ENCODE peak calls at places on chromosomes 12 and 14, in nine cellular contexts. L, W, S, G, Z, Q, V, X and N are unnamed samples.

GRCh38 chr12:129594098-129594497 is 309.7 kb downstream of the TMEM132D start:
- DNase-seq in S (no peak), G (no peak), Q (no peak), Z (no peak), V (no peak), W (no peak), L (no peak), X (no peak), N (no peak)

GRCh38 chr12:124778411-124778810 is 85.3 kb downstream of the SCARB1 start:
- DNase-seq in L (no peak), W (no peak), G (no peak), V (no peak), Q (no peak), Z (no peak), X (no peak), S (no peak), N (no peak)

GRCh38 chr12:40996091-40996490 is 192.0 kb upstream of the PDZRN4 start:
- DNase-seq in W (no peak), X (no peak), G (no peak), V (no peak), S (no peak), Z (no peak), Q (no peak), L (no peak), N (no peak)

GRCh38 chr14:77457115-77457521 is 283 bp downstream of the VIPAS39 start:
- DNase-seq in Q (no peak), X (no peak), S (peak), V (no peak), L (peak), Z (no peak), W (no peak), G (peak), N (no peak)

GRCh38 chr14:99543985-99544384 is 60.0 kb downstream of the CCDC85C start:
- DNase-seq in L (no peak), X (no peak), Z (no peak), S (no peak), W (no peak), Q (no peak), G (no peak), V (no peak), N (no peak)

GRCh38 chr14:50943261-50943942 is 881 bp downstream of the PYGL start:
- DNase-seq in S (peak), Z (peak), G (no peak), L (peak), V (peak), X (peak), W (no peak), Q (peak), N (no peak)

GRCh38 chr12:82805812-82806497 is 119.2 kb downstream of the TMTC2 start:
- DNase-seq in G (no peak), W (no peak), S (peak), Z (no peak), X (no peak), V (no peak), Q (no peak), L (no peak), N (no peak)

GRCh38 chr12:93526786-93527428 is 45.6 kb upstream of the SOCS2 start:
- DNase-seq in X (peak), W (no peak), G (no peak), V (no peak), Z (no peak), S (peak), Q (no peak), L (peak), N (no peak)

GRCh38 chr12:90074086-90074485 is 365.4 kb upstream of the ATP2B1 start:
- DNase-seq in G (no peak), X (no peak), W (no peak), L (no peak), S (no peak), Q (no peak), Z (no peak), V (no peak), N (no peak)

GRCh38 chr14:74793506-74794155 is 30.5 kb downstream of the YLPM1 start:
- DNase-seq in Q (no peak), V (no peak), S (no peak), L (no peak), Z (no peak), X (no peak), G (no peak), W (no peak), N (peak)

GRCh38 chr14:24959791-24960331 is 90.1 kb downstream of the STXBP6 start:
- DNase-seq in G (no peak), Z (no peak), S (peak), V (no peak), W (no peak), Q (no peak), X (no peak), L (peak), N (no peak)

GRCh38 chr14:104427126-104427851 is 152.3 kb upstream of the C14orf180 start:
- DNase-seq in X (no peak), Q (peak), L (no peak), Z (no peak), G (no peak), S (no peak), W (no peak), V (peak), N (no peak)

GRCh38 chr12:16012086-16012485 is 101.0 kb downstream of the DERA start:
- DNase-seq in S (peak), X (no peak), G (no peak), W (no peak), L (peak), Z (no peak), Q (peak), V (peak), N (no peak)

GRCh38 chr14:56108057-56108456 is 10.2 kb upstream of the PELI2 start:
- DNase-seq in L (no peak), G (no peak), V (no peak), Q (no peak), Z (no peak), X (no peak), S (no peak), W (no peak), N (no peak)

GRCh38 chr14:64726585-64726890 is 22.3 kb downstream of the PLEKHG3 start:
- DNase-seq in W (no peak), Q (no peak), G (no peak), X (no peak), L (peak), Z (peak), S (peak), V (peak), N (no peak)

GRCh38 chr14:49586673-49587460 is 687 bp upstream of the RPS29 start:
- DNase-seq in Z (peak), L (peak), S (peak), W (no peak), Q (no peak), G (peak), X (no peak), V (no peak), N (peak)

GRCh38 chr12:104248444-104248843 is 32.9 kb downstream of the TXNRD1 start:
- DNase-seq in V (no peak), Z (no peak), Q (no peak), S (no peak), W (no peak), G (no peak), X (no peak), L (no peak), N (no peak)

GRCh38 chr12:49868952-49869815 is 26.3 kb upstream of the BCDIN3D start:
- DNase-seq in Q (peak), X (peak), Z (peak), G (no peak), S (peak), V (peak), W (peak), L (peak), N (peak)

GRCh38 chr14:72904840-72905561 is 11.1 kb upstream of the DPF3 start:
- DNase-seq in V (peak), W (peak), S (peak), G (peak), Q (peak), X (peak), Z (peak), L (peak), N (peak)

GRCh38 chr12:93292213-93292612 is 85.5 kb upstream of the NUDT4 start:
- DNase-seq in S (no peak), X (no peak), Z (no peak), L (no peak), V (no peak), W (no peak), Q (no peak), G (no peak), N (no peak)

GRCh38 chr12:72338437-72338836 is 66.3 kb downstream of the TRHDE start:
- DNase-seq in W (no peak), L (no peak), S (no peak), Q (no peak), G (no peak), Z (no peak), V (no peak), X (no peak), N (no peak)

GRCh38 chr12:122406701-122407154 is 15.7 kb downstream of the CLIP1 start:
- DNase-seq in S (peak), Q (no peak), Z (no peak), W (no peak), X (no peak), V (no peak), L (peak), G (no peak), N (no peak)

GRCh38 chr14:28744126-28744525 is 22.5 kb upstream of the FOXG1 start:
- DNase-seq in W (no peak), Q (no peak), X (no peak), V (no peak), G (no peak), S (no peak), Z (no peak), L (no peak), N (no peak)

GRCh38 chr12:104055686-104056388 is 5.8 kb upstream of the GLT8D2 start:
- DNase-seq in L (peak), Z (peak), X (peak), W (peak), Q (peak), V (peak), S (peak), G (no peak), N (peak)

GRCh38 chr14:35631071-35631805 is 97.3 kb downstream of the INSM2 start:
- DNase-seq in Q (no peak), W (no peak), X (no peak), L (no peak), Z (no peak), S (peak), G (no peak), V (no peak), N (no peak)

GRCh38 chr14:44529026-44529425 is 21.9 kb upstream of the FSCB start:
- DNase-seq in W (no peak), G (no peak), L (no peak), X (no peak), S (no peak), V (no peak), Z (no peak), Q (no peak), N (no peak)

GRCh38 chr12:26696048-26696612 is 136.9 kb downstream of the ITPR2 start:
- DNase-seq in L (no peak), G (no peak), V (no peak), Z (no peak), S (no peak), X (no peak), W (no peak), Q (no peak), N (no peak)

GRCh38 chr12:120656008-120656407 is 15.6 kb downstream of the CABP1 start:
- DNase-seq in L (no peak), S (no peak), V (no peak), X (no peak), G (no peak), Z (no peak), W (no peak), Q (no peak), N (no peak)
- TF ChIP-seq CTCF in L (no peak), S (no peak), V (no peak), X (no peak), G (no peak), Z (no peak), W (no peak), Q (no peak), N (no peak)

GRCh38 chr12:121209629-121210572 is at the start of gene P2RX4:
- DNase-seq in L (peak), V (peak), S (peak), X (peak), W (peak), Q (peak), Z (peak), G (peak), N (peak)
- H3K4me3 ChIP-seq in L (peak), V (peak), S (peak), X (peak), W (peak), Q (peak), Z (peak), G (peak), N (peak)

GRCh38 chr12:81329088-81329487 is 251.2 kb downstream of the ACSS3 start:
- DNase-seq in X (no peak), Z (no peak), W (no peak), S (peak), L (no peak), Q (no peak), G (no peak), V (no peak), N (no peak)
- TF ChIP-seq CTCF in X (no peak), Z (no peak), W (no peak), S (no peak), L (peak), Q (peak), G (no peak), V (no peak), N (peak)

GRCh38 chr14:101790232-101790631 is 28.7 kb downstream of the PPP2R5C start:
- DNase-seq in G (no peak), S (no peak), Q (no peak), W (no peak), V (no peak), X (no peak), L (no peak), Z (no peak), N (no peak)

GRCh38 chr14:101789222-101789621 is 27.7 kb downstream of the PPP2R5C start:
- DNase-seq in Z (no peak), V (no peak), Q (no peak), G (no peak), L (no peak), X (no peak), W (no peak), S (no peak), N (no peak)

GRCh38 chr14:101791919-101792572 is 30.5 kb downstream of the PPP2R5C start:
- DNase-seq in Z (no peak), S (peak), G (no peak), Q (no peak), X (no peak), L (peak), W (no peak), V (no peak), N (peak)

GRCh38 chr14:101784631-101785030 is 23.1 kb downstream of the PPP2R5C start:
- DNase-seq in G (no peak), W (no peak), Q (no peak), L (no peak), V (no peak), S (no peak), X (no peak), Z (no peak), N (no peak)

DNA sequence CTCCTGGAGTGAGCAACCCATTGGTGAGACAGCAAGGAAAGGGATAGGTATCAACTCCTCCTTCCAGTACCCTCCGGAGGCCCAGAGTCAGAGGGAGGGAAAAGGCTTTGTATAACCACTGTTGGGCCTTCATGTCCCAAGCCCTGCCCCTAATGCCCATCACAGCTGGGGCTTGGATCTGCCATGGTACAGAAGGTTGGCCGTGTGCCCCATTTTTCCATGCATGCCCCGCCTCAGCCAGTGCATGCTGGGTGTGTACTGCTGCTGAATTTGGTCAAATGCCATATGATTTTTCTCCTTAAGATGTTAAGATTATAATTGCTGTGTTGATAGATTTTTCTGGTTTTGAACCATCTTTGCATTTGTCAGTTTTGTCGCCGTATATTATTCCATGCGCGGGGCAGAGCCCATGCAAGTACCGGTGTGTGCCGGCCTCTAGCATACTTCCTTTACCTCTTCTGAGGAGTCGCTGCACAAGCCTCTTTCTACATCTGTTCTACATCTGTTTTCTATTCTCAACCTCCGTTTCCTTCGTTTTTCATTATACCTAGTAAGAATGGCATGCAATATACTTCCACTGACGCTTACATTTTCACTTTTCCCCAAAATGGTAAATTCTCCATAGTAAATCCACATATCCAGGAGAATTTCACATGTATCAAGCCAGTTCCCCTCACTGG is 26.6 kb downstream of the PPP2R5C start:
- DNase-seq in X (no peak), G (no peak), Z (no peak), Q (no peak), S (no peak), W (no peak), V (no peak), L (no peak), N (no peak)
- H3K4me3 ChIP-seq in X (no peak), G (no peak), Z (no peak), Q (no peak), S (no peak), W (no peak), V (no peak), L (no peak), N (no peak)

GRCh38 chr14:100891051-100891450 is 12.5 kb downstream of the RTL1 start:
- DNase-seq in S (no peak), V (peak), Z (no peak), W (no peak), Q (peak), X (no peak), L (no peak), G (no peak), N (no peak)
- TF ChIP-seq CTCF in S (no peak), V (no peak), Z (no peak), W (no peak), Q (no peak), X (no peak), L (no peak), G (no peak), N (no peak)

GRCh38 chr14:93789366-93790130 is 1.3 kb upstream of the PRIMA1 start:
- DNase-seq in S (no peak), X (no peak), G (no peak), Q (no peak), L (no peak), Z (no peak), W (no peak), V (no peak), N (no peak)

GRCh38 chr14:93790966-93791365 is 2.7 kb upstream of the PRIMA1 start:
- DNase-seq in V (no peak), S (no peak), X (no peak), Q (no peak), W (no peak), L (no peak), G (no peak), Z (no peak), N (no peak)

GRCh38 chr14:93788307-93788556 is at the start of gene PRIMA1:
- DNase-seq in V (no peak), G (no peak), X (no peak), S (no peak), Q (no peak), L (no peak), Z (no peak), W (no peak), N (no peak)

GRCh38 chr14:93787465-93788306 is 599 bp downstream of the PRIMA1 start:
- DNase-seq in V (no peak), G (no peak), Q (no peak), Z (no peak), L (no peak), X (no peak), W (no peak), S (no peak), N (no peak)

DNA sequence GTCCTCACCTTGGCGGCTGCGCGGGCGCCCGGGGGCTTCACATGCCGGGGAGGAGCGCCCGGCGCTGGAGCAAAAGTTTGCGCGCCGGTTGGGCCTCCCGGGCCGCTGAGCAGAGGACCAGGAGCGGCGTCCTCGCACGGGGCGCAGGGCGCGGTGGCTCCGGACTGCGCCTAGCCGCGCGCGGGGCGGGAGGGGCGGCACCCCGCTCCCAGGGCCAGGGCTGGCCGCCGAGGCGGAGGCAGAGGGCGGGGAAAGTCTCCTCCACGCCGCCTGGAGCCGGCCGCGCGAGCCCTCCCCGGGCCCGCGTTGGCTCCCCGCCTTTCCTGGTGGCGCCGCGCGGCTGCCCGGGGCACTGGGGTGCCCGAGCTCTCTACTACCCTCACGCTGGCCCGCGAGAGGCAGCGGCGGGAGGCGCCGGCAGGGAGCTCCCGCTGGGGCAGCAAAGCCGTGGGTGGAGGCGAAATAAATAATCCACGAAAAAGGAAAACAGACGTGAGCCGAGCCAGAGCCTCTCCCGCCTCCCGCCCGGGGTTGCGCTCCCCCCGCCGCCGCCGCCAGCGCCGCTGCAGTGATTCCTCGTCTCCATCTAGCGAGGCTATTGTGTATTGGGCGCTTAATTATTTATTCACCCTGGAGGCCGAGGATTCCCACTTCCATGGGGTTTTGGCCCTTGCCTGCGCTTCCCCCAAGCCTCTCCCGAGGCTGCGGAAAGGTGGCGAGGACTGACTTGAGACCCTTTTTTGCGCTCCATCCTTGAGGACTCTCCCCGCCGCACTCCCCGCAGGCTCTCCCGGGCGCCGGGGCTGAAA is 476 bp upstream of the PRIMA1 start:
- DNase-seq in V (peak), W (no peak), S (no peak), L (no peak), Q (no peak), Z (peak), G (no peak), X (no peak), N (no peak)
- H3K4me3 ChIP-seq in V (peak), W (peak), S (no peak), L (no peak), Q (peak), Z (no peak), G (no peak), X (no peak), N (peak)